ENCODE peak calls at places on chromosome 9, in four cellular contexts. P is fibroblast of mammary gland, G is hippocampal formation, Z is GM20000. E is an unnamed sample.

GRCh38 chr9:5698810-5699556 is 70.1 kb downstream of the RIC1 start:
- DNase-seq in P (peak), G (no peak), Z (no peak), E (no peak)

GRCh38 chr9:97895695-97896332 is 26.5 kb downstream of the TRMO start:
- DNase-seq in G (no peak), P (peak), Z (no peak), E (no peak)

GRCh38 chr9:113544001-113544340 is 80.4 kb downstream of the RGS3 start:
- DNase-seq in G (peak), P (no peak), Z (no peak), E (no peak)

GRCh38 chr9:84668204-84669007 is 1.1 kb upstream of the NTRK2 start:
- DNase-seq in P (peak), Z (peak), G (peak), E (peak)

GRCh38 chr9:33750307-33750838 is 45.0 kb upstream of the PRSS3 start:
- DNase-seq in P (peak), G (no peak), Z (no peak), E (no peak)

GRCh38 chr9:79256691-79257213 is 315.0 kb upstream of the TLE4 start:
- DNase-seq in Z (no peak), P (peak), G (no peak), E (no peak)

GRCh38 chr9:124660341-124660801 is 110.7 kb downstream of the NR6A1 start:
- DNase-seq in G (peak), Z (peak), P (peak), E (peak)

GRCh38 chr9:1057910-1058309 is 7.8 kb downstream of the DMRT2 start:
- DNase-seq in Z (no peak), P (no peak), G (peak), E (no peak)

GRCh38 chr9:134860510-134860909 is 20.1 kb upstream of the FCN2 start:
- DNase-seq in P (no peak), G (no peak), Z (no peak), E (peak)

GRCh38 chr9:33170464-33171156 is 3.5 kb upstream of the B4GALT1 start:
- DNase-seq in G (peak), P (peak), Z (no peak), E (no peak)

GRCh38 chr9:99016681-99017387 is 73.1 kb downstream of the COL15A1 start:
- DNase-seq in Z (no peak), P (no peak), G (no peak), E (no peak)

GRCh38 chr9:83198336-83198735 is 135.4 kb upstream of the RASEF start:
- DNase-seq in P (no peak), Z (no peak), G (no peak), E (no peak)

GRCh38 chr9:105883847-105884246 is 189.5 kb downstream of the TMEM38B start:
- DNase-seq in G (no peak), Z (peak), P (no peak), E (no peak)

GRCh38 chr9:124216474-124217176 is 41.1 kb upstream of the NEK6 start:
- DNase-seq in P (no peak), Z (peak), G (peak), E (no peak)

GRCh38 chr9:2087500-2088313 is 72.6 kb downstream of the SMARCA2 start:
- DNase-seq in G (no peak), P (peak), Z (peak), E (no peak)

GRCh38 chr9:74071502-74071901 is 425.6 kb upstream of the RORB start:
- DNase-seq in P (no peak), G (no peak), Z (no peak), E (no peak)

GRCh38 chr9:116151966-116152381 is 1.6 kb upstream of the PAPPA start:
- DNase-seq in P (peak), Z (no peak), G (no peak), E (no peak)

GRCh38 chr9:3035594-3036389 is 191.9 kb upstream of the PUM3 start:
- DNase-seq in Z (no peak), P (no peak), G (no peak), E (no peak)

GRCh38 chr9:131304676-131305366 is 15.3 kb downstream of the PLPP7 start:
- DNase-seq in G (no peak), Z (no peak), P (peak), E (no peak)

GRCh38 chr9:118940477-118940876 is 428.8 kb downstream of the BRINP1 start:
- DNase-seq in P (no peak), Z (no peak), G (no peak), E (no peak)

GRCh38 chr9:16319646-16320045 is 550.8 kb downstream of the BNC2 start:
- DNase-seq in Z (no peak), P (no peak), G (no peak), E (no peak)

GRCh38 chr9:3043369-3043768 is 199.5 kb upstream of the PUM3 start:
- DNase-seq in P (no peak), Z (no peak), G (no peak), E (no peak)

GRCh38 chr9:136303825-136304416 is at the start of gene CCDC187:
- DNase-seq in P (no peak), Z (no peak), G (no peak), E (no peak)

GRCh38 chr9:108530141-108530540 is 325.6 kb downstream of the ACTL7B start:
- DNase-seq in Z (no peak), G (no peak), P (no peak), E (no peak)

E was measured in SJSA1.